ENCODE peak calls at places on chromosomes 7 and 10, in eight cellular contexts. C is naive thymus-derived CD4-positive, alpha-beta T cell; T is MM.1S; I is CD8-positive, alpha-beta memory T cell; R is lung; E is upper lobe of right lung; W is psoas muscle; F is tibial nerve. M is an unnamed sample. For H3K9me3, the result is how much of the 10 kb centered on the place peaks cover.

GRCh38 chr10:130002606-130003005 is 38.5 kb upstream of the EBF3 start:
- DNase-seq in T (no peak), C (no peak), W (no peak), F (no peak), I (no peak), R (no peak), E (no peak), M (no peak)

GRCh38 chr10:57961487-57961886 is 306.2 kb downstream of the IPMK start:
- DNase-seq in T (no peak), E (no peak), I (no peak), C (no peak), W (no peak), R (no peak), F (no peak), M (no peak)

GRCh38 chr10:59285848-59286247 is 76.5 kb downstream of the FAM13C start:
- DNase-seq in W (no peak), R (no peak), T (no peak), E (no peak), C (no peak), F (no peak), I (no peak), M (no peak)

GRCh38 chr7:19957664-19958063 is 184.2 kb upstream of the TMEM196 start:
- DNase-seq in R (no peak), E (no peak), C (no peak), I (no peak), T (no peak), F (no peak), W (no peak), M (no peak)

GRCh38 chr10:89426230-89426868 is 12.0 kb downstream of the IFIT5 start:
- DNase-seq in I (no peak), E (no peak), W (no peak), F (no peak), R (peak), C (peak), T (peak), M (no peak)

GRCh38 chr7:115634633-115635032 is 395.9 kb downstream of the TFEC start:
- DNase-seq in I (no peak), W (no peak), C (no peak), F (no peak), T (no peak), E (no peak), R (no peak), M (no peak)

GRCh38 chr7:71633571-71634008 is 501.6 kb downstream of the GALNT17 start:
- DNase-seq in I (no peak), F (no peak), T (no peak), C (no peak), R (no peak), W (no peak), E (no peak), M (no peak)

GRCh38 chr7:100170111-100170897 is 1.9 kb upstream of the GAL3ST4 start:
- DNase-seq in E (peak), C (no peak), T (no peak), F (no peak), W (peak), R (no peak), I (peak), M (no peak)

GRCh38 chr7:132061931-132062330 is 505.5 kb upstream of the PODXL start:
- DNase-seq in C (no peak), F (no peak), R (no peak), I (no peak), T (no peak), W (no peak), E (no peak), M (no peak)

GRCh38 chr10:71865561-71866041 is 14.6 kb upstream of the PSAP start:
- DNase-seq in I (no peak), C (no peak), W (no peak), F (no peak), R (no peak), T (no peak), E (no peak), M (no peak)

GRCh38 chr10:123561145-123561448 is 105.1 kb upstream of the GPR26 start:
- DNase-seq in T (no peak), E (no peak), R (no peak), C (no peak), F (no peak), I (no peak), W (no peak), M (no peak)

GRCh38 chr7:150668472-150668911 is 17.0 kb upstream of the GIMAP2 start:
- DNase-seq in I (peak), T (peak), C (peak), E (no peak), W (no peak), F (no peak), R (no peak), M (peak)

GRCh38 chr10:28719789-28720436 is 42.6 kb downstream of the BAMBI start:
- DNase-seq in I (no peak), E (no peak), F (no peak), W (no peak), C (no peak), T (no peak), R (no peak), M (no peak)

GRCh38 chr10:100008708-100009282 is 952 bp downstream of the DNMBP start:
- DNase-seq in C (no peak), W (no peak), I (no peak), R (no peak), T (no peak), E (no peak), F (no peak), M (no peak)

GRCh38 chr10:50439806-50440205 is 183.9 kb downstream of the SGMS1 start:
- DNase-seq in I (no peak), F (no peak), W (no peak), C (no peak), R (no peak), T (no peak), E (no peak), M (no peak)

GRCh38 chr7:19713676-19714075 is 4.8 kb upstream of the POLR1F start:
- DNase-seq in R (no peak), E (no peak), C (peak), W (no peak), T (peak), I (peak), F (no peak), M (peak)

GRCh38 chr10:36171546-36171945 is 529.5 kb upstream of the FZD8 start:
- DNase-seq in T (no peak), I (no peak), C (no peak), R (no peak), F (no peak), E (no peak), W (no peak), M (no peak)

GRCh38 chr7:130381468-130382312 is 1.4 kb downstream of the CPA1 start:
- DNase-seq in T (no peak), E (no peak), R (no peak), C (no peak), F (no peak), I (no peak), W (no peak), M (no peak)

GRCh38 chr7:132966731-132967130 is 115.2 kb downstream of the CHCHD3 start:
- DNase-seq in R (no peak), F (no peak), T (no peak), W (no peak), E (no peak), I (no peak), C (no peak), M (no peak)

GRCh38 chr10:121406823-121407545 is 191.3 kb downstream of the FGFR2 start:
- DNase-seq in I (no peak), T (no peak), C (no peak), W (no peak), E (peak), R (no peak), F (no peak), M (no peak)

GRCh38 chr7:47407136-47407535 is 174.8 kb downstream of the TNS3 start:
- DNase-seq in I (no peak), E (no peak), R (no peak), C (no peak), T (no peak), W (no peak), F (no peak), M (no peak)

GRCh38 chr10:70404906-70405824 is 1.2 kb downstream of the EIF4EBP2 start:
- DNase-seq in F (peak), I (no peak), T (peak), C (peak), R (peak), E (peak), W (peak), M (no peak)

GRCh38 chr10:124701435-124701834 is 42.7 kb downstream of the FAM53B start:
- DNase-seq in R (peak), W (peak), F (peak), E (peak), T (no peak), I (no peak), C (no peak), M (no peak)

GRCh38 chr7:47357398-47357797 is 224.5 kb downstream of the TNS3 start:
- DNase-seq in C (no peak), I (no peak), E (no peak), R (no peak), W (no peak), F (no peak), T (no peak), M (no peak)

GRCh38 chr7:17109017-17109416 is 189.4 kb upstream of the AHR start:
- DNase-seq in W (no peak), R (no peak), F (no peak), I (no peak), C (no peak), T (no peak), E (no peak), M (no peak)

GRCh38 chr10:32981760-32982159 is 23.7 kb upstream of the ITGB1 start:
- DNase-seq in F (no peak), R (no peak), W (peak), T (no peak), I (peak), C (peak), E (no peak), M (no peak)

GRCh38 chr7:51456471-51457060 is 140.0 kb upstream of the COBL start:
- DNase-seq in R (no peak), W (no peak), I (no peak), F (no peak), C (no peak), T (no peak), E (no peak), M (no peak)

GRCh38 chr7:51455513-51455912 is 138.9 kb upstream of the COBL start:
- DNase-seq in R (no peak), E (no peak), C (no peak), I (no peak), F (no peak), W (no peak), T (no peak), M (no peak)

GRCh38 chr7:51457079-51457478 is 140.5 kb upstream of the COBL start:
- DNase-seq in C (no peak), W (no peak), R (no peak), T (no peak), I (no peak), F (no peak), E (no peak), M (no peak)

GRCh38 chr7:51455948-51456347 is 139.3 kb upstream of the COBL start:
- DNase-seq in C (no peak), T (no peak), I (no peak), W (no peak), R (no peak), E (no peak), F (no peak), M (no peak)

GRCh38 chr7:51455086-51455485 is 138.5 kb upstream of the COBL start:
- DNase-seq in W (no peak), T (no peak), C (no peak), I (no peak), F (no peak), R (no peak), E (no peak), M (no peak)
- H3K9me3 ChIP-seq in W (under half), T (under half), C (under half), I (under half), F (under half), R (under half), E (under half), M (under half)

GRCh38 chr7:158391541-158391940 is 196.1 kb downstream of the PTPRN2 start:
- DNase-seq in W (no peak), T (no peak), E (peak), I (no peak), R (no peak), C (no peak), F (no peak), M (no peak)

GRCh38 chr7:158390460-158390859 is 197.2 kb downstream of the PTPRN2 start:
- DNase-seq in R (no peak), E (no peak), F (no peak), I (no peak), T (no peak), W (no peak), C (no peak), M (no peak)

GRCh38 chr7:158389514-158390425 is 197.9 kb downstream of the PTPRN2 start:
- DNase-seq in T (no peak), R (no peak), E (peak), F (no peak), I (no peak), W (no peak), C (no peak), M (no peak)

GRCh38 chr7:158392251-158392650 is 195.4 kb downstream of the PTPRN2 start:
- DNase-seq in E (peak), I (no peak), R (no peak), F (no peak), W (no peak), T (no peak), C (no peak), M (no peak)

GRCh38 chr7:158391141-158391540 is 196.5 kb downstream of the PTPRN2 start:
- DNase-seq in T (no peak), E (peak), I (no peak), W (no peak), R (no peak), F (no peak), C (no peak), M (no peak)
- H3K9me3 ChIP-seq in T (under half), E (under half), I (under half), W (under half), R (under half), F (under half), C (under half), M (under half)

DNA sequence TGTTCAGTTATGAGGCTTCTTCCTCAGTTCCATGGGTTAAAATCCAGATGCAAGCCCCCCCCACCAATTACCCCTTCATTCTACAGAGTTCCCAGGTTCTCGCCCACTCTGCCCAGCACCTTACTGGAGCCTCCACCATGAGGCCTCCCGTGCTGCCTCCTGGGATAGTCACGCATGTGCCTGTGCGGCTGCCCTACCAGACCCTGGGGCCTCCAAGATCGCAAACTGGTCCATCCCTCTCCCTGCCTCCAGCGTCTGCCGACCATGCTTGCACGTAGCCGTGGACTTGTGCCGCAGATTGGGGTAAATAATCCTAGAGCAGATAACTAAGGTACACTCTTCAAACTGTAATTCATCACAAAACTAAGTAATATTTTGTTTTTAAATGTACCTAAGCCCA is 611.2 kb downstream of the PTPRN2 start:
- DNase-seq in E (peak), T (no peak), C (no peak), F (no peak), I (no peak), R (no peak), W (peak), M (no peak)
- H3K9me3 ChIP-seq in E (under half), T (under half), C (under half), F (under half), I (under half), R (under half), W (under half), M (under half)

DNA sequence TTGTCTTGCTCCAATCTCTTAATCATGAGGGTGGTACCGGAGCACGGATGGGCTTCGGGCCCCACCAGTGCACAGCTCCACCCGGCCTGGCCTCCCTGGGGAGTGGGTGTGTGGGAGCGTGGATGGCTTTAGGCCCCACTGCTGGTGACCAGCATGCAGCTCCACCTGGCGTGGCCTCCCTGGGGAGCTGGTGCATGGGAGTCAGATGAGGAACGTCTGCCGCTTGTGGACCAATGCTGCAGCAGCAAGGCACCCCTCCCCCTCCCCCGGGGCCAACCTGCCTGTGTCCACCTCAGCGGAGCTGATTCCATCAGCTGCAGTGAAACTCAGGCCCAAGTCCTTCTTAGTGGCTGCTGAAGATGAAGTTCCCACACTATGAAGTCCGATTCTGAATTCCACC is 511.4 kb downstream of the PTPRN2 start:
- DNase-seq in W (no peak), F (no peak), T (no peak), I (no peak), E (peak), R (no peak), C (no peak), M (no peak)
- H3K9me3 ChIP-seq in W (under half), F (under half), T (under half), I (under half), E (under half), R (under half), C (under half), M (under half)

DNA sequence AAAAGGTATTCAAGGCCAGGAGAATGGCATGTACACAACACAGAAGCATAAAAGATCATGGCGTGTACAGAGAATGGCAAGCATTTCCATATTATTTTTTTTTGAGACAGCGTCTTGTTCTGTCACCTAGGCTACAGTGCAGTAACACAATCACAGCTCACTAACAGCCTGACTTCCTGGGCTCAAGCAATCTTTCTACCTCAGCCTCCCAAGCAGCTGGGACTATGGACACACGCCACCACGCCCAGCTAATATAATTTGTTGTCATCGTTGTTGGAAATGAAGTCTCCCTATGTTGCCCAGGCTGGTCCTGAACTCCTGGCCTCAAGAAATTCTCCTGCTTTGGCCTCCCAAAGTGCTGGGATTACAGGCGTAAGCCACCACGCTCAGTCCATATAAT is 27.3 kb downstream of the ANXA7 start:
- DNase-seq in T (no peak), I (no peak), E (no peak), F (no peak), C (no peak), R (no peak), W (no peak), M (no peak)
- H3K9me3 ChIP-seq in T (under half), I (under half), E (under half), F (under half), C (under half), R (under half), W (under half), M (under half)

GRCh38 chr7:63071920-63072319 is 926.7 kb upstream of the ZNF722 start:
- DNase-seq in W (no peak), I (no peak), T (no peak), C (no peak), F (no peak), E (no peak), R (peak), M (no peak)

GRCh38 chr7:63070696-63071095 is 928.0 kb upstream of the ZNF722 start:
- DNase-seq in I (no peak), R (peak), W (no peak), C (no peak), E (no peak), T (no peak), F (no peak), M (no peak)

GRCh38 chr7:63072806-63073205 is 925.8 kb upstream of the ZNF722 start:
- DNase-seq in F (no peak), R (no peak), T (no peak), C (no peak), I (no peak), W (no peak), E (no peak), M (no peak)

GRCh38 chr7:63073286-63073685 is 925.4 kb upstream of the ZNF722 start:
- DNase-seq in R (peak), W (no peak), I (no peak), T (no peak), C (no peak), E (no peak), F (no peak), M (no peak)

GRCh38 chr7:63071396-63071795 is 927.3 kb upstream of the ZNF722 start:
- DNase-seq in I (no peak), T (no peak), C (no peak), F (no peak), E (no peak), R (peak), W (no peak), M (no peak)
- H3K9me3 ChIP-seq in I (under half), T (under half), C (under half), F (under half), E (under half), R (under half), W (under half), M (under half)

GRCh38 chr7:157775021-157775559 is 438.3 kb downstream of the DNAJB6 start:
- DNase-seq in T (no peak), R (no peak), E (no peak), W (no peak), F (no peak), C (no peak), I (peak), M (no peak)
- H3K9me3 ChIP-seq in T (under half), R (under half), E (under half), W (under half), F (under half), C (under half), I (under half), M (under half)

GRCh38 chr10:113687041-113687440 is 7.3 kb downstream of the CASP7 start:
- DNase-seq in R (no peak), F (no peak), E (no peak), I (no peak), C (no peak), W (no peak), T (no peak), M (no peak)
- H3K9me3 ChIP-seq in R (under half), F (under half), E (under half), I (under half), C (under half), W (under half), T (under half), M (under half)

GRCh38 chr10:43524434-43525247 is 49.8 kb downstream of the ZNF239 start:
- DNase-seq in R (no peak), C (no peak), E (no peak), I (no peak), F (no peak), W (no peak), T (no peak), M (no peak)
- H3K9me3 ChIP-seq in R (under half), C (under half), E (under half), I (under half), F (half or more), W (half or more), T (under half), M (under half)

GRCh38 chr7:157484411-157485081 is 147.7 kb downstream of the DNAJB6 start:
- DNase-seq in R (no peak), E (no peak), C (no peak), I (no peak), W (no peak), F (no peak), T (no peak), M (no peak)
- H3K9me3 ChIP-seq in R (under half), E (under half), C (under half), I (under half), W (under half), F (under half), T (under half), M (under half)

M was measured in T-helper 17 cell.